ENCODE peak calls at places on chromosomes 11 and 22, in four cellular contexts. One of them, this sample, is unnamed.

GRCh38 chr22:37162221-37163095 is 12.7 kb upstream of the IL2RB start:
- DNase-seq in fibroblast of lung: no peak
- DNase-seq in left ventricle myocardium inferior: no peak
- DNase-seq in CD8-positive, alpha-beta T cell: peak
- DNase-seq in this sample: no peak

GRCh38 chr11:108895579-108896480 is 231.0 kb downstream of the DDX10 start:
- DNase-seq in left ventricle myocardium inferior: no peak
- DNase-seq in fibroblast of lung: peak
- DNase-seq in CD8-positive, alpha-beta T cell: no peak
- DNase-seq in this sample: no peak

GRCh38 chr11:64918056-64918455 is 1.0 kb upstream of the ATG2A start:
- DNase-seq in left ventricle myocardium inferior: no peak
- DNase-seq in fibroblast of lung: peak
- DNase-seq in CD8-positive, alpha-beta T cell: no peak
- DNase-seq in this sample: no peak

GRCh38 chr22:38890377-38890776 is 18.4 kb upstream of the CBX6 start:
- DNase-seq in CD8-positive, alpha-beta T cell: no peak
- DNase-seq in fibroblast of lung: no peak
- DNase-seq in left ventricle myocardium inferior: no peak
- DNase-seq in this sample: no peak

GRCh38 chr11:68868221-68868620 is 26.5 kb upstream of the CPT1A start:
- DNase-seq in fibroblast of lung: no peak
- DNase-seq in CD8-positive, alpha-beta T cell: no peak
- DNase-seq in left ventricle myocardium inferior: no peak
- DNase-seq in this sample: no peak

GRCh38 chr22:32202539-32203180 is 2.2 kb downstream of the RFPL2 start:
- DNase-seq in fibroblast of lung: peak
- DNase-seq in CD8-positive, alpha-beta T cell: no peak
- DNase-seq in left ventricle myocardium inferior: peak
- DNase-seq in this sample: peak

GRCh38 chr11:129694966-129695365 is 120.7 kb upstream of the TMEM45B start:
- DNase-seq in left ventricle myocardium inferior: no peak
- DNase-seq in fibroblast of lung: peak
- DNase-seq in CD8-positive, alpha-beta T cell: no peak
- DNase-seq in this sample: no peak

GRCh38 chr11:119347242-119347641 is 737 bp upstream of the MFRP start:
- DNase-seq in left ventricle myocardium inferior: no peak
- DNase-seq in CD8-positive, alpha-beta T cell: no peak
- DNase-seq in fibroblast of lung: no peak
- DNase-seq in this sample: no peak

GRCh38 chr11:62880803-62881578 is at the start of gene SLC3A2:
- DNase-seq in CD8-positive, alpha-beta T cell: peak
- DNase-seq in fibroblast of lung: peak
- DNase-seq in left ventricle myocardium inferior: peak
- DNase-seq in this sample: peak

GRCh38 chr11:64925536-64926449 is 1.3 kb downstream of the PPP2R5B start:
- DNase-seq in left ventricle myocardium inferior: no peak
- DNase-seq in CD8-positive, alpha-beta T cell: no peak
- DNase-seq in fibroblast of lung: no peak
- DNase-seq in this sample: no peak

GRCh38 chr11:36569095-36569494 is 1.3 kb downstream of the RAG1 start:
- DNase-seq in CD8-positive, alpha-beta T cell: no peak
- DNase-seq in left ventricle myocardium inferior: no peak
- DNase-seq in fibroblast of lung: no peak
- DNase-seq in this sample: no peak

GRCh38 chr11:69367211-69367964 is 73.4 kb downstream of the MYEOV start:
- DNase-seq in CD8-positive, alpha-beta T cell: no peak
- DNase-seq in fibroblast of lung: no peak
- DNase-seq in left ventricle myocardium inferior: no peak
- DNase-seq in this sample: no peak

GRCh38 chr22:43512279-43512678 is 100.5 kb downstream of the MPPED1 start:
- DNase-seq in CD8-positive, alpha-beta T cell: no peak
- DNase-seq in fibroblast of lung: no peak
- DNase-seq in left ventricle myocardium inferior: no peak
- DNase-seq in this sample: no peak

DNA sequence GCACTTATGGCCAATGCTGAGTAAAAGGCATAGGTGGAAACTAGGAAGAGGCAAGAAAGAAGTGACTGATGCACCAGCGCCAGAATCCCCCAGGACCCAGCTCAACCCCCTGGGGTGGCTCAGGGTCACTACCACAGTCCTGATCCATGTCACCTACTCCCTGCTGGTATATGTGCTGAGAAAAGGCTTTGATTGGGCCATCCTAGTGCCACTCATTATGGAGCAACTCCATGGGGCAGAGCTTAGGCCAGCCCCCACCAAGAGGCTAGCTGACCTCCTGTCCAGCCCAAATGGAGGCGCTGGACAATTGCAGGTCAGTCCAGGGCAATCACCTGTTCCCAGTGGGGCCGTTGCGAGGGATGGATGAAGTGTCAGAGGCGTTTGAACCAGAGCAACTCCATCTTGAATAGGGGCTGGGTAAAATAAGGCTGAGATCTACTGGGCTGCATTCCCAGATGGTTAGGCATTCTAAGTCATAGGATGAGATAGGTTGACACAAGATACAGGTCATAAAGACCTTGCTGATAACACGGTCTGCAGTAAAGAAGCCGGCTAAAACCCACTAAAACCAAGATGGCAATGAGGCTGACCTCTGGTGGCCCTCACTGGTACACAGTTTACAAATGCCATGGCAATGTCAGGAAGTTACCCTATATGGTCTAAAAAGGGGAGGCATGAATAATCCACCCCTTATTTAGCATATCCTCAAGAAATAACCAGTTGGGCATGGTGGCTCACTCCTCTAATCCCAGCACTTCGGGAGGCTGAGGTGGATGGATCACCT is 20.6 kb upstream of the DAGLA start:
- DNase-seq in CD8-positive, alpha-beta T cell: no peak
- DNase-seq in fibroblast of lung: no peak
- DNase-seq in left ventricle myocardium inferior: no peak
- DNase-seq in this sample: no peak
- TF ChIP-seq CTCF in CD8-positive, alpha-beta T cell: no peak
- TF ChIP-seq CTCF in fibroblast of lung: no peak
- TF ChIP-seq CTCF in left ventricle myocardium inferior: no peak
- TF ChIP-seq CTCF in this sample: peak

GRCh38 chr11:117444256-117445096 is 116.8 kb downstream of the CEP164 start:
- DNase-seq in CD8-positive, alpha-beta T cell: no peak
- DNase-seq in fibroblast of lung: no peak
- DNase-seq in left ventricle myocardium inferior: no peak
- DNase-seq in this sample: no peak

GRCh38 chr11:117445097-117445658 is 117.5 kb downstream of the CEP164 start:
- DNase-seq in CD8-positive, alpha-beta T cell: no peak
- DNase-seq in left ventricle myocardium inferior: no peak
- DNase-seq in fibroblast of lung: no peak
- DNase-seq in this sample: no peak

GRCh38 chr11:117442049-117442868 is 114.6 kb downstream of the CEP164 start:
- DNase-seq in fibroblast of lung: no peak
- DNase-seq in CD8-positive, alpha-beta T cell: no peak
- DNase-seq in left ventricle myocardium inferior: no peak
- DNase-seq in this sample: no peak

GRCh38 chr11:117442869-117443239 is 115.2 kb downstream of the CEP164 start:
- DNase-seq in fibroblast of lung: no peak
- DNase-seq in left ventricle myocardium inferior: no peak
- DNase-seq in CD8-positive, alpha-beta T cell: no peak
- DNase-seq in this sample: no peak

DNA sequence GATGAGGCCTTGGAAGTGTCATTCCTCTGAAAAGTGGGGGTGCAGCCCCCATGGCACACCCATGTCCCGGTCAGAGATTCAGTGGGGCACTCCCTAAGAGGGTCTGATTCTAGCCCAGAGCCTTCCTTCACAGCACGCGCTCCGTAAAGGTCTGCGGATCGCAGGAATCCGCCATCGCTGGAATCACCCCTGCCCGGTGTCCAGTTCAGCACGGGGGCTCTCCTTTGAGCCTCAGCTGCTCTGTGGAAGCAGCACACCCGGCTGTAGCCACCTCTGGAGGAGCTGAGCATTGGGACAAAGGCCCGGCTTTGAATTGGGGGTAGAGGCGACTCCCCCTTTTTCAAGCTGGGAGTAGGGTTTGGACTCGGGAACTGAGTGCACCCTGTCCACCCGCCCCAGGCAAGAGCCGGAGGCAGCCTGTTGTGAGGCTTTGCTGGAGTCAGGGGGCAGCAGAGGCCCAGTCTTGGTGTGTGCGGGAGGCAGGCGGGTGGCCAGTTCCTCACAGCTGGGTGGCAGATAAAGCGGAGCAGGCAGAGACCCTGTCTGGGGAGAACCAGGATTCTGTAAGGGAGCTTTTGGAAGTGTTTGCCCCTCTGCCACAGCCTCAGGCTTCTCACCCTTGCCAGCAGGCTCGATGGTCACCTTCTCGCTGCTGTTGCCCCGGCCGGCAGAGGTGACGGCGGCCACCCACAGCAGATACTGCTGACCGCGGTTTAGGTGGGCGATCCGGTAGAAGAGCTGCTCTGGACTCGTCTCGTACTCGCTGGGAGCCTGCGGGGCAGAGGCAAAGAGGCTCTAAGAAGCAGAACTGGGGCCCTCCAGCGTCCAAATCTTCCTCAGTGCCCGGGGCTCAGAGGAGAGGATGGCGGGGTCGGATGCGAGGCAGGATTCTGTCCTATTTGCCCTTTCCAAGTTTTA is 115.9 kb downstream of the CEP164 start:
- DNase-seq in left ventricle myocardium inferior: peak
- DNase-seq in CD8-positive, alpha-beta T cell: no peak
- DNase-seq in fibroblast of lung: peak
- DNase-seq in this sample: peak
- TF ChIP-seq CTCF in left ventricle myocardium inferior: peak
- TF ChIP-seq CTCF in CD8-positive, alpha-beta T cell: no peak
- TF ChIP-seq CTCF in fibroblast of lung: peak
- TF ChIP-seq CTCF in this sample: peak

GRCh38 chr22:45914309-45914708 is 62.7 kb downstream of the WNT7B start:
- DNase-seq in fibroblast of lung: no peak
- DNase-seq in left ventricle myocardium inferior: no peak
- DNase-seq in CD8-positive, alpha-beta T cell: no peak
- DNase-seq in this sample: no peak

GRCh38 chr22:45912910-45913309 is 64.1 kb downstream of the WNT7B start:
- DNase-seq in CD8-positive, alpha-beta T cell: no peak
- DNase-seq in left ventricle myocardium inferior: no peak
- DNase-seq in fibroblast of lung: no peak
- DNase-seq in this sample: no peak

GRCh38 chr22:45908961-45909360 is 68.0 kb downstream of the WNT7B start:
- DNase-seq in CD8-positive, alpha-beta T cell: no peak
- DNase-seq in left ventricle myocardium inferior: no peak
- DNase-seq in fibroblast of lung: no peak
- DNase-seq in this sample: no peak

GRCh38 chr22:45910928-45911467 is 66.0 kb downstream of the WNT7B start:
- DNase-seq in left ventricle myocardium inferior: no peak
- DNase-seq in CD8-positive, alpha-beta T cell: no peak
- DNase-seq in fibroblast of lung: no peak
- DNase-seq in this sample: no peak

GRCh38 chr22:45911601-45912271 is 65.2 kb downstream of the WNT7B start:
- DNase-seq in left ventricle myocardium inferior: peak
- DNase-seq in CD8-positive, alpha-beta T cell: no peak
- DNase-seq in fibroblast of lung: peak
- DNase-seq in this sample: no peak
- TF ChIP-seq CTCF in left ventricle myocardium inferior: no peak
- TF ChIP-seq CTCF in CD8-positive, alpha-beta T cell: no peak
- TF ChIP-seq CTCF in fibroblast of lung: no peak
- TF ChIP-seq CTCF in this sample: no peak

DNA sequence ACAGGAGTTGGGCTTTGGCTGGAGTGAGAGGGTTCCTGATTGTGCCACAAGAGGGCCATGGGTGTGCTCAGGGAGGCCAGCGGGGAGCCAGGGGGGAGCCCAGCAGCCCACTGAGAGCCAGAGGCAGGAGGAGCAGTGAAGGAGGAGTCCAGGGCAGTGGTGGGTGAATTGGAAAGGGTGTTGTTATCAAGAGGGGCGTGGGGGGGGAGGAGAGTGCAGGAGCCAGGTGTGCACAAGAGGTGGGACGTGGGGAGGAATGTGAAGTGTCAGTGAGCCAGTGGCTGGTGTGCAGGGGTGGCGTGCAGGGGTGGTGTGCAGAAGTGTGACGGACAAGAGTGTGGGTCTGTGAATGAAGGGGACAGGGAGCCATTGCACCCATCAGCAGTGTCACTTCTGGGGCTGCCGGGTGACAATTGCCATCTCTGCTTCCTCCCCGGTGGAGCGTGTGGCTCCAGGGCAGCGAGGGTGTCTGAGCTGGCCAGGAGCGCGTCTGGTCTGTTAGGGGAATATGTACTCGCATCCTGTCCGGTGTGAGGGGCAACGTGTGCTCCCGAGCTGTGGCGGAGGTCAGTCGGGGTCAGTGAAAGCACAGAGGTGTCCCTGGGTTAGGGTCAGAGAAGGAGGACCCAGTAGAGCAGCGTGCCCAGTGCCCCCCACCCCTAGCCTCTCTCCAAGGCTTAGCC is 1.7 kb downstream of the CLCF1 start:
- DNase-seq in left ventricle myocardium inferior: no peak
- DNase-seq in fibroblast of lung: peak
- DNase-seq in CD8-positive, alpha-beta T cell: no peak
- DNase-seq in this sample: peak
- TF ChIP-seq CTCF in left ventricle myocardium inferior: peak
- TF ChIP-seq CTCF in fibroblast of lung: peak
- TF ChIP-seq CTCF in CD8-positive, alpha-beta T cell: no peak
- TF ChIP-seq CTCF in this sample: no peak

DNA sequence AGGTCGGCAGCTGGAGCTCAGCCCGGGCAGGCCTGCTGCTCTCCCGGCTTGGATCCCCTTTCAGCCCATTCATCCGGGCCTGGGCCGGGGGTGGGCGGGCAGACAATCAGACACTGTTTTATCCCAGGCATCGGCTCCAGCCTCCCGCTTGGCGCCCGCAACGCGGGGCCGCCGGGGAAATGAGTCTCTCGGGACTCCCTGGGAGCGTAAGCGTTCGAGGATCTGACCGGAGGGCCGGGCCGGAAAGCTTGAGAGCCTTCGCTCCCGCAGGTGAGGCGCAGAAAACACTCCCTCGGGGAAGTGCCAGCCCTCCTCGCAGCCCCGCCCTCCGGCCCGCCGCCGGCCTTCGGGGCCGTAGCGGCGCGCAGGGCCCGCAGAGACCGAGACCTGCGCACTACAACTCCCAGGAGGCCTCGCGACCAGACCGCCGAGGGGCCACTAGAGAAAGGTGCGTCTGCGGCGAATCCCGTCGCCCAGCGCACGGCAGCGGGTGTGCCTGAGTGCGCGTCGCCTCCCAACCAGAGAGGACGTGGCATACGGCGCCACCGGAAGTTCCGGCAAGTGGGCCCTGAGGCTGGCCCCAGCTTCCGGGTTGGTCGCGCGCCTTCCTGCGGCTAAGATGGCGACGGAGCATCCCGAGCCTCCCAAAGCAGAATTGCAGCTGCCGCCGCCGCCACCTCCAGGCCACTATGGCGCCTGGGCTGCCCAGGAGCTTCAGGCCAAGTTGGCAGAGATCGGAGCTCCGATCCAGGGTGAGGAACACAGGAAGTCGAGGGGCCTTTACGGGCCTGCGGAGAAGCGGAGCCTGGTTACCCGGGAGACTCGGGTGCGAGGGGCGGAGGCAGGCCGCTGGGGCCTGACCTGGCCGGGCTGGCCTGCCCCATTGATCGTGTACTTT is at the start of gene SF3B2:
- DNase-seq in left ventricle myocardium inferior: peak
- DNase-seq in fibroblast of lung: peak
- DNase-seq in CD8-positive, alpha-beta T cell: peak
- DNase-seq in this sample: peak
- TF ChIP-seq CTCF in left ventricle myocardium inferior: no peak
- TF ChIP-seq CTCF in fibroblast of lung: no peak
- TF ChIP-seq CTCF in CD8-positive, alpha-beta T cell: no peak
- TF ChIP-seq CTCF in this sample: no peak